ENCODE peak calls at places on chromosomes 3 and 15, in seven cellular contexts. One of them, this sample, is unnamed.

GRCh38 chr3:108090701-108091497 is at the start of gene CD47:
- DNase-seq in cardiac muscle cell: peak
- DNase-seq in AG04449: no peak
- DNase-seq in neural progenitor cell: peak
- DNase-seq in AG10803: peak
- DNase-seq in left lung: peak
- DNase-seq in astrocyte of the cerebellum: peak
- DNase-seq in this sample: peak

GRCh38 chr15:25810631-25811077 is 52.5 kb downstream of the ATP10A start:
- DNase-seq in astrocyte of the cerebellum: no peak
- DNase-seq in cardiac muscle cell: no peak
- DNase-seq in neural progenitor cell: peak
- DNase-seq in AG04449: no peak
- DNase-seq in AG10803: no peak
- DNase-seq in left lung: no peak
- DNase-seq in this sample: no peak

GRCh38 chr3:4759689-4760312 is 219.4 kb upstream of the BHLHE40 start:
- DNase-seq in left lung: no peak
- DNase-seq in cardiac muscle cell: no peak
- DNase-seq in astrocyte of the cerebellum: no peak
- DNase-seq in AG04449: no peak
- DNase-seq in neural progenitor cell: no peak
- DNase-seq in AG10803: no peak
- DNase-seq in this sample: no peak

GRCh38 chr15:80242132-80242769 is 9.8 kb downstream of the CTXND1 start:
- DNase-seq in AG10803: peak
- DNase-seq in neural progenitor cell: peak
- DNase-seq in cardiac muscle cell: peak
- DNase-seq in AG04449: no peak
- DNase-seq in astrocyte of the cerebellum: no peak
- DNase-seq in left lung: no peak
- DNase-seq in this sample: no peak

GRCh38 chr15:68641376-68641775 is 62.6 kb downstream of the CORO2B start:
- DNase-seq in cardiac muscle cell: no peak
- DNase-seq in left lung: no peak
- DNase-seq in AG04449: no peak
- DNase-seq in neural progenitor cell: no peak
- DNase-seq in astrocyte of the cerebellum: no peak
- DNase-seq in AG10803: no peak
- DNase-seq in this sample: no peak

GRCh38 chr3:94522488-94522887 is 459.6 kb downstream of the NSUN3 start:
- DNase-seq in neural progenitor cell: peak
- DNase-seq in AG10803: no peak
- DNase-seq in cardiac muscle cell: no peak
- DNase-seq in astrocyte of the cerebellum: no peak
- DNase-seq in left lung: no peak
- DNase-seq in AG04449: no peak
- DNase-seq in this sample: no peak

GRCh38 chr3:168426196-168426595 is 330.5 kb upstream of the GOLIM4 start:
- DNase-seq in AG04449: no peak
- DNase-seq in astrocyte of the cerebellum: no peak
- DNase-seq in left lung: no peak
- DNase-seq in neural progenitor cell: no peak
- DNase-seq in cardiac muscle cell: no peak
- DNase-seq in AG10803: peak
- DNase-seq in this sample: no peak

GRCh38 chr15:63763476-63764123 is 70.1 kb downstream of the HERC1 start:
- DNase-seq in astrocyte of the cerebellum: no peak
- DNase-seq in AG04449: no peak
- DNase-seq in neural progenitor cell: no peak
- DNase-seq in left lung: no peak
- DNase-seq in cardiac muscle cell: no peak
- DNase-seq in AG10803: peak
- DNase-seq in this sample: no peak

GRCh38 chr15:99427210-99427609 is 138.6 kb upstream of the MEF2A start:
- DNase-seq in neural progenitor cell: no peak
- DNase-seq in astrocyte of the cerebellum: no peak
- DNase-seq in AG10803: no peak
- DNase-seq in AG04449: no peak
- DNase-seq in left lung: peak
- DNase-seq in cardiac muscle cell: no peak
- DNase-seq in this sample: no peak

GRCh38 chr3:50154476-50154839 is 666 bp upstream of the SEMA3F start:
- DNase-seq in left lung: no peak
- DNase-seq in AG10803: no peak
- DNase-seq in astrocyte of the cerebellum: no peak
- DNase-seq in neural progenitor cell: no peak
- DNase-seq in cardiac muscle cell: no peak
- DNase-seq in AG04449: no peak
- DNase-seq in this sample: no peak

GRCh38 chr15:49199666-49200065 is 29.6 kb downstream of the GALK2 start:
- DNase-seq in neural progenitor cell: no peak
- DNase-seq in AG04449: no peak
- DNase-seq in cardiac muscle cell: peak
- DNase-seq in AG10803: peak
- DNase-seq in astrocyte of the cerebellum: no peak
- DNase-seq in left lung: no peak
- DNase-seq in this sample: no peak

GRCh38 chr15:67824900-67825879 is at the start of gene SKOR1:
- DNase-seq in neural progenitor cell: peak
- DNase-seq in AG04449: no peak
- DNase-seq in astrocyte of the cerebellum: no peak
- DNase-seq in cardiac muscle cell: peak
- DNase-seq in AG10803: peak
- DNase-seq in left lung: peak
- DNase-seq in this sample: no peak

GRCh38 chr15:29143293-29143692 is 126.3 kb downstream of the NSMCE3 start:
- DNase-seq in neural progenitor cell: no peak
- DNase-seq in left lung: no peak
- DNase-seq in AG04449: no peak
- DNase-seq in astrocyte of the cerebellum: no peak
- DNase-seq in cardiac muscle cell: no peak
- DNase-seq in AG10803: no peak
- DNase-seq in this sample: no peak

GRCh38 chr15:65595960-65596359 is 15.0 kb downstream of the INTS14 start:
- DNase-seq in AG04449: no peak
- DNase-seq in left lung: no peak
- DNase-seq in astrocyte of the cerebellum: no peak
- DNase-seq in neural progenitor cell: peak
- DNase-seq in cardiac muscle cell: peak
- DNase-seq in AG10803: no peak
- DNase-seq in this sample: no peak

GRCh38 chr15:69410290-69410874 is 3.8 kb upstream of the KIF23 start:
- DNase-seq in AG10803: peak
- DNase-seq in cardiac muscle cell: no peak
- DNase-seq in left lung: no peak
- DNase-seq in AG04449: no peak
- DNase-seq in astrocyte of the cerebellum: no peak
- DNase-seq in neural progenitor cell: peak
- DNase-seq in this sample: no peak

DNA sequence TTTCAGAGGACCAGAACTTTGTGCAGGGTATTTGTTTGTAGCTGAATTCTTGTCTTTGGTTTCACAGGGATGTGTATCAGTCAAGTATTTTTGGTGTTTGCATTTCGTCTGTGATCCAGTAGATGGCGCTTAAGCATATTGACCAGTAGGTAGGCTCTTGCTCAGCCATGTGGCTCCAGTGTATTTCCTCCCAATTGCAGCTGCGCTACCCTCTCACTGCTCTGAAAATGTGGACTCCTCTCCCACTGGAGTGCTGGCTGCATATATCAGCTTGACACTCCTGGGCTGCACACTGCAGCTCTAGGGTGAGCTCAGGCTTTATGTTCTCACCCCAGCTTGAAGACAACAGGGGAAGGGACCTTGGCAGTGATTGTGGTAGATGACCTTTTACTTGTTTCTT is 1264.3 kb upstream of the ALCAM start:
- DNase-seq in neural progenitor cell: peak
- DNase-seq in AG10803: peak
- DNase-seq in left lung: no peak
- DNase-seq in AG04449: no peak
- DNase-seq in astrocyte of the cerebellum: peak
- DNase-seq in cardiac muscle cell: peak
- DNase-seq in this sample: peak
- TF ChIP-seq CTCF in neural progenitor cell: peak
- TF ChIP-seq CTCF in AG10803: peak
- TF ChIP-seq CTCF in left lung: no peak
- TF ChIP-seq CTCF in AG04449: peak
- TF ChIP-seq CTCF in astrocyte of the cerebellum: peak
- TF ChIP-seq CTCF in cardiac muscle cell: peak
- TF ChIP-seq CTCF in this sample: peak

GRCh38 chr15:70851889-70852288 is 2.1 kb downstream of the LARP6 start:
- DNase-seq in AG04449: no peak
- DNase-seq in neural progenitor cell: no peak
- DNase-seq in AG10803: no peak
- DNase-seq in left lung: no peak
- DNase-seq in cardiac muscle cell: no peak
- DNase-seq in astrocyte of the cerebellum: no peak
- DNase-seq in this sample: no peak
- H3K4me3 ChIP-seq in AG04449: peak
- H3K4me3 ChIP-seq in neural progenitor cell: no peak
- H3K4me3 ChIP-seq in AG10803: peak
- H3K4me3 ChIP-seq in left lung: no peak
- H3K4me3 ChIP-seq in cardiac muscle cell: no peak
- H3K4me3 ChIP-seq in astrocyte of the cerebellum: no peak
- H3K4me3 ChIP-seq in this sample: peak

GRCh38 chr3:53571264-53571663 is 76.9 kb downstream of the CACNA1D start:
- DNase-seq in neural progenitor cell: no peak
- DNase-seq in AG10803: no peak
- DNase-seq in cardiac muscle cell: no peak
- DNase-seq in left lung: no peak
- DNase-seq in AG04449: no peak
- DNase-seq in astrocyte of the cerebellum: no peak
- DNase-seq in this sample: no peak

GRCh38 chr3:53570086-53570485 is 75.7 kb downstream of the CACNA1D start:
- DNase-seq in neural progenitor cell: peak
- DNase-seq in AG04449: no peak
- DNase-seq in left lung: no peak
- DNase-seq in cardiac muscle cell: no peak
- DNase-seq in AG10803: no peak
- DNase-seq in astrocyte of the cerebellum: no peak
- DNase-seq in this sample: no peak

GRCh38 chr3:53570709-53571108 is 76.3 kb downstream of the CACNA1D start:
- DNase-seq in AG04449: no peak
- DNase-seq in AG10803: no peak
- DNase-seq in left lung: no peak
- DNase-seq in astrocyte of the cerebellum: no peak
- DNase-seq in neural progenitor cell: no peak
- DNase-seq in cardiac muscle cell: no peak
- DNase-seq in this sample: no peak

DNA sequence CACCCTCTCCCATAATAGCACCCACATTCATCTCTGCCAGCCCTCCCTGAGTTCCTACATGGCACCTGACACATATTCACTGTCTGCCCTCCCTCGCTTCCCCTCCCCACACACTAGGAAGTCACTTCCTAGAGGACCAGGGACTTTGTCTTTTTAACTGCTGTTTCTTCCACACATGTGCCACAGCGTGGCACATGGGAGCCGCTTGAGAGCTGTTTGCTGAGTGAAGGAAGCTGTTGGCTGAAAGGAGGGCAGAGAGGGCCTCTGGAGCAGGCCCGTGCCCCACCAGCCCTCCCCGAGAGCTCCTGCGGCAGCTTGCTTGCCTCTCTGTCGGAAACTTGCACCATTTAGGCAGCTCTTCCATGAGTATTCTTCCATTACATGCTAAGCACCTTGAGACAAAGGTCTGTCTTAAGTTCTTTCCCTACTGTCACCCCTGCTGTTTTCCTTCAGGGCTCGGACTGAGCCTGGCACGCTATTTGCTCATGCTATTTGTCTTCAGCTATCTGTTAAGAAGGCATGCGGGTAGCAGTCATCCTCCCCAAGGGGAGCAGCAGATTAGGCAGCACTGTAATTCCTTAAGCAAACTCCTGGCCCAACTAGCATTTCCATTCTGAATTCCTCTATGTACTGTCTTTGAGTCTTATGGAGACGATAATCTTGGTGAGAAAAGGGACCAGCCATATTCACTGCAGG is 72.2 kb downstream of the CACNA1D start:
- DNase-seq in neural progenitor cell: peak
- DNase-seq in cardiac muscle cell: no peak
- DNase-seq in AG10803: no peak
- DNase-seq in AG04449: no peak
- DNase-seq in astrocyte of the cerebellum: no peak
- DNase-seq in left lung: no peak
- DNase-seq in this sample: no peak
- TF ChIP-seq CTCF in neural progenitor cell: no peak
- TF ChIP-seq CTCF in cardiac muscle cell: no peak
- TF ChIP-seq CTCF in AG10803: no peak
- TF ChIP-seq CTCF in AG04449: no peak
- TF ChIP-seq CTCF in astrocyte of the cerebellum: no peak
- TF ChIP-seq CTCF in left lung: no peak
- TF ChIP-seq CTCF in this sample: no peak

DNA sequence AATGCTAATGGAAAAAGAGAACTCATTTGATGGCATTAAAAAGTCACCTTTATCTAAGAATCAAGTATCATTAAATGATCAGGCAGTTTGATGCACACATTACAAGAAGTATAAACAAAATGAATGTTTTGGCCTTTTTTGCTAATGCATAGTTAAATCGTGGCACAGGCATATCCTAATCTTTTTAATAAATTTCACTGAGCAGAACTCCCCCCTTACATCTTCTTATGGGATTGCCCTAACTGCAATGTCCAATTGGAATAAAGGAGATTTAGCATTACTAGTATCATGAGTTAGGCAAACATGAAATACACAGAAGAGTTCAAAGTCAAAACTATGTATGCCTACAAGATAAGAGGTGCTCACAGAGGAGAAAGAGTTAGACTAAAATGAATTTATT is 32.7 kb downstream of the USF3 start:
- DNase-seq in left lung: no peak
- DNase-seq in neural progenitor cell: no peak
- DNase-seq in astrocyte of the cerebellum: no peak
- DNase-seq in AG04449: no peak
- DNase-seq in AG10803: no peak
- DNase-seq in cardiac muscle cell: no peak
- DNase-seq in this sample: no peak
- H3K4me3 ChIP-seq in left lung: no peak
- H3K4me3 ChIP-seq in neural progenitor cell: no peak
- H3K4me3 ChIP-seq in astrocyte of the cerebellum: no peak
- H3K4me3 ChIP-seq in AG04449: no peak
- H3K4me3 ChIP-seq in AG10803: no peak
- H3K4me3 ChIP-seq in cardiac muscle cell: no peak
- H3K4me3 ChIP-seq in this sample: no peak

GRCh38 chr15:78362716-78363426 is 22.7 kb downstream of the CRABP1 start:
- DNase-seq in AG10803: peak
- DNase-seq in cardiac muscle cell: no peak
- DNase-seq in AG04449: no peak
- DNase-seq in left lung: no peak
- DNase-seq in neural progenitor cell: no peak
- DNase-seq in astrocyte of the cerebellum: no peak
- DNase-seq in this sample: no peak
- TF ChIP-seq CTCF in AG10803: no peak
- TF ChIP-seq CTCF in cardiac muscle cell: no peak
- TF ChIP-seq CTCF in AG04449: no peak
- TF ChIP-seq CTCF in left lung: no peak
- TF ChIP-seq CTCF in neural progenitor cell: no peak
- TF ChIP-seq CTCF in astrocyte of the cerebellum: no peak
- TF ChIP-seq CTCF in this sample: no peak

GRCh38 chr3:171974986-171975837 is 64.2 kb upstream of the FNDC3B start:
- DNase-seq in AG10803: peak
- DNase-seq in neural progenitor cell: no peak
- DNase-seq in cardiac muscle cell: peak
- DNase-seq in left lung: no peak
- DNase-seq in AG04449: peak
- DNase-seq in astrocyte of the cerebellum: no peak
- DNase-seq in this sample: no peak
- H3K4me3 ChIP-seq in AG10803: no peak
- H3K4me3 ChIP-seq in neural progenitor cell: no peak
- H3K4me3 ChIP-seq in cardiac muscle cell: no peak
- H3K4me3 ChIP-seq in left lung: no peak
- H3K4me3 ChIP-seq in AG04449: no peak
- H3K4me3 ChIP-seq in astrocyte of the cerebellum: no peak
- H3K4me3 ChIP-seq in this sample: no peak